ENCODE peak calls at places on chromosome 14, in seven cellular contexts. One of them, this sample, is unnamed.

GRCh38 chr14:80946797-80947196 is 5.3 kb upstream of the CEP128 start:
- DNase-seq in breast epithelium: no peak
- DNase-seq in naive thymus-derived CD4-positive, alpha-beta T cell: no peak
- DNase-seq in GM23248: no peak
- DNase-seq in A549: no peak
- DNase-seq in transverse colon: no peak
- DNase-seq in left ventricle myocardium inferior: no peak
- DNase-seq in this sample: no peak

GRCh38 chr14:29016050-29016900 is 249.7 kb downstream of the FOXG1 start:
- DNase-seq in left ventricle myocardium inferior: no peak
- DNase-seq in GM23248: peak; percentile 53
- DNase-seq in breast epithelium: no peak
- DNase-seq in A549: peak; percentile 53
- DNase-seq in naive thymus-derived CD4-positive, alpha-beta T cell: no peak
- DNase-seq in transverse colon: no peak
- DNase-seq in this sample: peak; percentile 57

GRCh38 chr14:104265918-104266642 is 127.7 kb downstream of the KIF26A start:
- DNase-seq in transverse colon: no peak
- DNase-seq in GM23248: no peak
- DNase-seq in naive thymus-derived CD4-positive, alpha-beta T cell: no peak
- DNase-seq in left ventricle myocardium inferior: no peak
- DNase-seq in A549: no peak
- DNase-seq in breast epithelium: no peak
- DNase-seq in this sample: peak; percentile 43

GRCh38 chr14:101174522-101174838 is 271.0 kb upstream of the RTL1 start:
- DNase-seq in left ventricle myocardium inferior: no peak
- DNase-seq in breast epithelium: no peak
- DNase-seq in A549: no peak
- DNase-seq in GM23248: no peak
- DNase-seq in naive thymus-derived CD4-positive, alpha-beta T cell: no peak
- DNase-seq in transverse colon: no peak
- DNase-seq in this sample: peak; percentile 80

GRCh38 chr14:64541261-64541970 is 875 bp downstream of the HSPA2 start:
- DNase-seq in GM23248: peak; percentile 61
- DNase-seq in transverse colon: peak; percentile 30
- DNase-seq in naive thymus-derived CD4-positive, alpha-beta T cell: peak; percentile 19
- DNase-seq in breast epithelium: no peak
- DNase-seq in left ventricle myocardium inferior: peak; percentile 23
- DNase-seq in A549: peak; percentile 18
- DNase-seq in this sample: no peak

GRCh38 chr14:54374117-54374884 is 22.5 kb upstream of the CDKN3 start:
- DNase-seq in naive thymus-derived CD4-positive, alpha-beta T cell: no peak
- DNase-seq in transverse colon: no peak
- DNase-seq in left ventricle myocardium inferior: no peak
- DNase-seq in GM23248: peak; percentile 45
- DNase-seq in breast epithelium: no peak
- DNase-seq in A549: no peak
- DNase-seq in this sample: no peak

GRCh38 chr14:55434805-55435174 is 5.6 kb downstream of the TBPL2 start:
- DNase-seq in breast epithelium: no peak
- DNase-seq in naive thymus-derived CD4-positive, alpha-beta T cell: no peak
- DNase-seq in GM23248: no peak
- DNase-seq in left ventricle myocardium inferior: no peak
- DNase-seq in A549: no peak
- DNase-seq in transverse colon: no peak
- DNase-seq in this sample: no peak

GRCh38 chr14:22276913-22277816 is 311.9 kb downstream of the DAD1 start:
- DNase-seq in naive thymus-derived CD4-positive, alpha-beta T cell: no peak
- DNase-seq in A549: peak; percentile 25
- DNase-seq in GM23248: peak; percentile 30
- DNase-seq in breast epithelium: no peak
- DNase-seq in left ventricle myocardium inferior: no peak
- DNase-seq in transverse colon: no peak
- DNase-seq in this sample: no peak

GRCh38 chr14:49861581-49861922 is 9.0 kb upstream of the NEMF start:
- DNase-seq in breast epithelium: peak; percentile 79
- DNase-seq in GM23248: peak; percentile 86
- DNase-seq in naive thymus-derived CD4-positive, alpha-beta T cell: no peak
- DNase-seq in left ventricle myocardium inferior: peak; percentile 48
- DNase-seq in A549: peak; percentile 84
- DNase-seq in transverse colon: peak; percentile 73
- DNase-seq in this sample: peak; percentile 74

GRCh38 chr14:95681153-95681552 is 5.1 kb upstream of the TCL1B start:
- DNase-seq in left ventricle myocardium inferior: no peak
- DNase-seq in GM23248: no peak
- DNase-seq in breast epithelium: no peak
- DNase-seq in naive thymus-derived CD4-positive, alpha-beta T cell: no peak
- DNase-seq in A549: no peak
- DNase-seq in transverse colon: no peak
- DNase-seq in this sample: no peak

GRCh38 chr14:101602466-101602840 is 41.2 kb downstream of the DIO3 start:
- DNase-seq in breast epithelium: peak; percentile 7
- DNase-seq in naive thymus-derived CD4-positive, alpha-beta T cell: no peak
- DNase-seq in transverse colon: peak; percentile 1
- DNase-seq in GM23248: no peak
- DNase-seq in A549: no peak
- DNase-seq in left ventricle myocardium inferior: no peak
- DNase-seq in this sample: no peak

DNA sequence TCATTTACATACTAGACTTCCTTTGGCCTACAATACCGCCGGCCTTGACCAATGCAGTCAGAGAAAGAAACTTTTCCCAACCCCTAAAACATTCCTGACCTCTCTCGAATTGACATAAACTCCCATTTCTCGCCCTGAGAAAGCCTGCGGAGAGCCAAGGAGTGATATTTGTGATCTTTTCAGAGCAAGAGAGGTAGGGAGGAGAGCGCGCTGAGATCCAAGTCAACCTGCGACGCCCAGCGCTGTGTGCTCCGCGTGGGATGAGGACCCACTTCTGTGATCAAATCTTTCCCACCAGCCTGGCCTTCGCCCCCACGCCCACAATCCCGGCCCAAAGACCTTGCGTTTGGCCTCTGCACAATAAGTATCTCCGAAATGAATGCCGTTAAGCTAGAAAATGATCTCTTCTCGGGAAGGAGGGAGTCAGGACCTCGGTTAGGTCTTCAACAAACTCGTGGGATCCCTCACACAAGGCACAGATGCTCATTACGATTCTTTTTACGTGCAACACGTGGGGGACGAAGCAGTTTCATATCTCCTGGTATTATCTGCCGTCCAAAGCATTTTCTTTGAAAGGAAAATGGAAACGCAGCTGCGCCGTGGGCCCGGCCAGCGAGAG is 6.3 kb upstream of the NPAS3 start:
- DNase-seq in left ventricle myocardium inferior: no peak
- DNase-seq in breast epithelium: no peak
- DNase-seq in GM23248: no peak
- DNase-seq in naive thymus-derived CD4-positive, alpha-beta T cell: no peak
- DNase-seq in A549: no peak
- DNase-seq in transverse colon: no peak
- DNase-seq in this sample: peak; percentile 19
- H3K4me1 ChIP-seq in left ventricle myocardium inferior: peaks cover 28% of the 10 kb centered on the region
- H3K4me1 ChIP-seq in breast epithelium: peaks cover 2% of the 10 kb centered on the region
- H3K4me1 ChIP-seq in GM23248: no peaks in the 10 kb centered on the region
- H3K4me1 ChIP-seq in naive thymus-derived CD4-positive, alpha-beta T cell: no peaks in the 10 kb centered on the region
- H3K4me1 ChIP-seq in A549: peaks cover 4% of the 10 kb centered on the region
- H3K4me1 ChIP-seq in transverse colon: peaks cover 12% of the 10 kb centered on the region
- H3K4me1 ChIP-seq in this sample: peaks cover 18% of the 10 kb centered on the region

GRCh38 chr14:27371209-27371608 is 773.4 kb upstream of the NOVA1 start:
- DNase-seq in A549: no peak
- DNase-seq in transverse colon: no peak
- DNase-seq in naive thymus-derived CD4-positive, alpha-beta T cell: no peak
- DNase-seq in GM23248: no peak
- DNase-seq in left ventricle myocardium inferior: no peak
- DNase-seq in breast epithelium: no peak
- DNase-seq in this sample: no peak

GRCh38 chr14:27367345-27367744 is 769.5 kb upstream of the NOVA1 start:
- DNase-seq in naive thymus-derived CD4-positive, alpha-beta T cell: no peak
- DNase-seq in A549: no peak
- DNase-seq in transverse colon: no peak
- DNase-seq in breast epithelium: no peak
- DNase-seq in GM23248: no peak
- DNase-seq in left ventricle myocardium inferior: no peak
- DNase-seq in this sample: no peak

GRCh38 chr14:27370775-27371174 is 772.9 kb upstream of the NOVA1 start:
- DNase-seq in naive thymus-derived CD4-positive, alpha-beta T cell: no peak
- DNase-seq in breast epithelium: no peak
- DNase-seq in GM23248: no peak
- DNase-seq in transverse colon: no peak
- DNase-seq in A549: no peak
- DNase-seq in left ventricle myocardium inferior: no peak
- DNase-seq in this sample: no peak

GRCh38 chr14:27371868-27372267 is 774.0 kb upstream of the NOVA1 start:
- DNase-seq in left ventricle myocardium inferior: no peak
- DNase-seq in breast epithelium: no peak
- DNase-seq in A549: no peak
- DNase-seq in naive thymus-derived CD4-positive, alpha-beta T cell: no peak
- DNase-seq in GM23248: no peak
- DNase-seq in transverse colon: no peak
- DNase-seq in this sample: no peak

DNA sequence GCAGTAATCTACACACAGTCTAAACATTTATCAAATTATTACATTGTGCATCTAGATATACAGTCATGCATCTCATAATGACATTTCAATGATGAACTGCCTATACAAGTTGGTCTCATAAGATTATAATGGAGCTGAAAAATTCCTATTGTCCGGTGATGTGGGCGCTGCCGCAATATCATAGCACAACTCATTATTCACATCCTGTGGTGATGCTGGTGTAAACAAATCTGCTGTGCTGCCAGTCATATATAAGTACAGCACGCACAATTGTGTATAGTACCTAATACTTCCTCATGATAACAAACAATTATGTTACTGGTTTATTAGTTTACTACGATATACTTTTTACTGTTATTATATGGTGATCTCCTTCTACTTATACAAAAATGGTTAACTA is 768.8 kb upstream of the NOVA1 start:
- DNase-seq in GM23248: no peak
- DNase-seq in breast epithelium: no peak
- DNase-seq in left ventricle myocardium inferior: no peak
- DNase-seq in transverse colon: no peak
- DNase-seq in naive thymus-derived CD4-positive, alpha-beta T cell: no peak
- DNase-seq in A549: no peak
- DNase-seq in this sample: no peak
- H3K9me3 ChIP-seq in GM23248: no peaks in the 10 kb centered on the region
- H3K9me3 ChIP-seq in breast epithelium: no peaks in the 10 kb centered on the region
- H3K9me3 ChIP-seq in left ventricle myocardium inferior: peaks cover 6% of the 10 kb centered on the region
- H3K9me3 ChIP-seq in transverse colon: no peaks in the 10 kb centered on the region
- H3K9me3 ChIP-seq in naive thymus-derived CD4-positive, alpha-beta T cell: no peaks in the 10 kb centered on the region
- H3K9me3 ChIP-seq in A549: no peaks in the 10 kb centered on the region
- H3K9me3 ChIP-seq in this sample: no peaks in the 10 kb centered on the region

DNA sequence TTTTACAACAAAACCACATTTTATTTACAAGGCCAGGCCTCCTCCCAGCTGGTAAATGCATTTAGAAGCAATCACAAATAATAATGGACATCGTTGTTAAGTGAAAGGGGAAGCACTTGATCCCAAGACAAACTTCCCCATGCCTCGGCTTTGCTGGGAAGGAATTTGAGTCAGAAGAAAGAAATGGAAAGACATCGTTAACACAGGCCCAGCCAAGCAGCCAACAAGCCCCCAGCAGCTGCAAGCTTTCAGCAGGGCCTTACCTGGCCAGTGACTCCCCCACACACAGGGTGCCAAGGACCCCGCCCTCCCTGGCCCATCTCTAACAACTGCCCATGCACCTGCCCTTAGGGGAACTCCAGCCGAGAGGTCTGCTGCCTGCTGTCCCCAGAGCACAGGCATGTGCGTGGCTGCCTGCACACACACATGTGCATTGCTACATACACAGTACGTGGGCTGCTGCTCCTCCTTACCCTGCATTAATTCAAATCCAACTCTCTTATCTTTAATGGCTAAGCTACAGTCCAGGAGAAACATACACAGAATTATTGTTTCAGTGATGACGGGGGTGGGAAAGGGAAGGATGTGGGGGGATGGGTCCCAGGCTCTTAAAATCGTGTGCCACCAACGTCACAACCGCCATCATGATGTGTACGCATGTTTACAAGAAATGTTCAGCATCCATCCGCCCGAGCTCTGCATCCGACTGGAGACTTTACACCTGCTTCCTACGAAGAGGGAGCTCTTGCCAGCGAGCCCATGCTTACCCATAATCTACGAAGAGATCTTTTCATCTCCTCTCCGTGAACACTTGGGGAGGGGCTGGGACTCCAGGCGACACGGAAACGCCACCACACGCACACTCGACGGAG is 9.8 kb downstream of the BCL11B start:
- DNase-seq in A549: no peak
- DNase-seq in left ventricle myocardium inferior: no peak
- DNase-seq in breast epithelium: no peak
- DNase-seq in GM23248: no peak
- DNase-seq in transverse colon: peak; percentile 57
- DNase-seq in naive thymus-derived CD4-positive, alpha-beta T cell: peak; percentile 97
- DNase-seq in this sample: no peak
- H3K4me1 ChIP-seq in A549: peaks cover 3% of the 10 kb centered on the region
- H3K4me1 ChIP-seq in left ventricle myocardium inferior: peaks cover 3% of the 10 kb centered on the region
- H3K4me1 ChIP-seq in breast epithelium: no peaks in the 10 kb centered on the region
- H3K4me1 ChIP-seq in GM23248: no peaks in the 10 kb centered on the region
- H3K4me1 ChIP-seq in transverse colon: no peaks in the 10 kb centered on the region
- H3K4me1 ChIP-seq in naive thymus-derived CD4-positive, alpha-beta T cell: peaks cover 79% of the 10 kb centered on the region
- H3K4me1 ChIP-seq in this sample: no peaks in the 10 kb centered on the region

GRCh38 chr14:38481939-38482678 is 226.2 kb upstream of the CLEC14A start:
- DNase-seq in breast epithelium: no peak
- DNase-seq in naive thymus-derived CD4-positive, alpha-beta T cell: no peak
- DNase-seq in A549: peak; percentile 29
- DNase-seq in left ventricle myocardium inferior: no peak
- DNase-seq in GM23248: peak; percentile 86
- DNase-seq in transverse colon: no peak
- DNase-seq in this sample: peak; percentile 57
- H3K9me3 ChIP-seq in breast epithelium: peaks cover 13% of the 10 kb centered on the region
- H3K9me3 ChIP-seq in naive thymus-derived CD4-positive, alpha-beta T cell: peaks cover 7% of the 10 kb centered on the region
- H3K9me3 ChIP-seq in A549: no peaks in the 10 kb centered on the region
- H3K9me3 ChIP-seq in left ventricle myocardium inferior: peaks cover 29% of the 10 kb centered on the region
- H3K9me3 ChIP-seq in GM23248: no peaks in the 10 kb centered on the region
- H3K9me3 ChIP-seq in transverse colon: peaks cover 6% of the 10 kb centered on the region
- H3K9me3 ChIP-seq in this sample: no peaks in the 10 kb centered on the region

GRCh38 chr14:97164014-97164413 is 366.8 kb downstream of the VRK1 start:
- DNase-seq in breast epithelium: no peak
- DNase-seq in GM23248: peak; percentile 2
- DNase-seq in A549: no peak
- DNase-seq in left ventricle myocardium inferior: no peak
- DNase-seq in naive thymus-derived CD4-positive, alpha-beta T cell: no peak
- DNase-seq in transverse colon: no peak
- DNase-seq in this sample: no peak

GRCh38 chr14:97162621-97163020 is 365.4 kb downstream of the VRK1 start:
- DNase-seq in naive thymus-derived CD4-positive, alpha-beta T cell: no peak
- DNase-seq in left ventricle myocardium inferior: no peak
- DNase-seq in A549: no peak
- DNase-seq in GM23248: no peak
- DNase-seq in transverse colon: no peak
- DNase-seq in breast epithelium: no peak
- DNase-seq in this sample: no peak

GRCh38 chr14:97166497-97166896 is 369.3 kb downstream of the VRK1 start:
- DNase-seq in breast epithelium: no peak
- DNase-seq in A549: no peak
- DNase-seq in naive thymus-derived CD4-positive, alpha-beta T cell: no peak
- DNase-seq in left ventricle myocardium inferior: no peak
- DNase-seq in GM23248: peak; percentile 2
- DNase-seq in transverse colon: no peak
- DNase-seq in this sample: no peak
- H3K4me1 ChIP-seq in breast epithelium: no peaks in the 10 kb centered on the region
- H3K4me1 ChIP-seq in A549: no peaks in the 10 kb centered on the region
- H3K4me1 ChIP-seq in naive thymus-derived CD4-positive, alpha-beta T cell: no peaks in the 10 kb centered on the region
- H3K4me1 ChIP-seq in left ventricle myocardium inferior: no peaks in the 10 kb centered on the region
- H3K4me1 ChIP-seq in GM23248: no peaks in the 10 kb centered on the region
- H3K4me1 ChIP-seq in transverse colon: no peaks in the 10 kb centered on the region
- H3K4me1 ChIP-seq in this sample: no peaks in the 10 kb centered on the region

This sample was measured in upper lobe of right lung.